ENCODE peak calls at places on chromosomes 7 and 10, in nine cellular contexts. H, V, W, O, P, Y, J, I and G are unnamed samples.

GRCh38 chr10:1557081-1557480 is 180.2 kb downstream of the ADARB2 start:
- DNase-seq in H (no peak), V (no peak), W (no peak), O (no peak), P (no peak), Y (no peak), J (no peak), I (peak), G (no peak)

GRCh38 chr10:62561151-62561550 is 187.0 kb downstream of the ZNF365 start:
- DNase-seq in H (no peak), V (no peak), W (no peak), O (no peak), P (no peak), Y (no peak), J (no peak), I (no peak), G (no peak)

GRCh38 chr10:22351131-22351703 is 5.9 kb downstream of the SPAG6 start:
- DNase-seq in H (no peak), V (no peak), W (no peak), O (no peak), P (no peak), Y (no peak), J (no peak), I (no peak), G (no peak)

GRCh38 chr10:15739437-15739970 is 19.8 kb upstream of the ITGA8 start:
- DNase-seq in H (no peak), V (no peak), W (no peak), O (no peak), P (no peak), Y (no peak), J (no peak), I (no peak), G (no peak)

GRCh38 chr7:47423196-47423595 is 158.7 kb downstream of the TNS3 start:
- DNase-seq in H (no peak), V (no peak), W (no peak), O (no peak), P (no peak), Y (no peak), J (no peak), I (peak), G (no peak)

GRCh38 chr10:120369831-120370230 is 87.2 kb upstream of the PLPP4 start:
- DNase-seq in H (no peak), V (no peak), W (no peak), O (no peak), P (no peak), Y (no peak), J (no peak), I (no peak), G (no peak)

GRCh38 chr7:38909870-38910269 is 879 bp upstream of the VPS41 start:
- DNase-seq in H (no peak), V (no peak), W (no peak), O (no peak), P (no peak), Y (no peak), J (no peak), I (no peak), G (no peak)

GRCh38 chr10:75770634-75771081 is 339.2 kb downstream of the LRMDA start:
- DNase-seq in H (no peak), V (no peak), W (no peak), O (no peak), P (no peak), Y (no peak), J (no peak), I (peak), G (no peak)

GRCh38 chr10:111297351-111297848 is 220.6 kb downstream of the ADRA2A start:
- DNase-seq in H (no peak), V (no peak), W (no peak), O (no peak), P (no peak), Y (no peak), J (no peak), I (no peak), G (no peak)

GRCh38 chr10:69360485-69361302 is 56.0 kb downstream of the TACR2 start:
- DNase-seq in H (peak), V (no peak), W (no peak), O (no peak), P (peak), Y (peak), J (peak), I (peak), G (no peak)

GRCh38 chr10:58969578-58969977 is 206.9 kb upstream of the PHYHIPL start:
- DNase-seq in H (no peak), V (no peak), W (no peak), O (no peak), P (no peak), Y (no peak), J (no peak), I (no peak), G (no peak)

GRCh38 chr7:107130487-107131220 is 38.1 kb upstream of the HBP1 start:
- DNase-seq in H (no peak), V (no peak), W (no peak), O (no peak), P (no peak), Y (no peak), J (no peak), I (no peak), G (no peak)

GRCh38 chr10:34861293-34862004 is 46.4 kb upstream of the PARD3 start:
- DNase-seq in H (no peak), V (no peak), W (no peak), O (no peak), P (no peak), Y (no peak), J (peak), I (peak), G (no peak)

GRCh38 chr7:1040790-1041189 is 3.6 kb upstream of the GPR146 start:
- DNase-seq in H (no peak), V (no peak), W (no peak), O (no peak), P (no peak), Y (peak), J (no peak), I (no peak), G (no peak)

GRCh38 chr10:45294681-45295080 is 20.7 kb downstream of the OR13A1 start:
- DNase-seq in H (no peak), V (no peak), W (no peak), O (no peak), P (no peak), Y (no peak), J (no peak), I (no peak), G (no peak)
- H3K27ac ChIP-seq in H (no peak), V (no peak), W (no peak), O (no peak), P (no peak), Y (no peak), J (no peak), I (no peak), G (no peak)

GRCh38 chr10:6299234-6299633 is 96.5 kb downstream of the PFKFB3 start:
- DNase-seq in H (peak), V (no peak), W (no peak), O (no peak), P (peak), Y (no peak), J (peak), I (no peak), G (no peak)

GRCh38 chr10:6297951-6298381 is 95.2 kb downstream of the PFKFB3 start:
- DNase-seq in H (no peak), V (no peak), W (no peak), O (no peak), P (no peak), Y (no peak), J (peak), I (no peak), G (no peak)

GRCh38 chr10:6296456-6297214 is 93.9 kb downstream of the PFKFB3 start:
- DNase-seq in H (no peak), V (no peak), W (no peak), O (no peak), P (no peak), Y (no peak), J (no peak), I (no peak), G (no peak)

GRCh38 chr10:6298428-6298827 is 95.7 kb downstream of the PFKFB3 start:
- DNase-seq in H (no peak), V (no peak), W (no peak), O (no peak), P (no peak), Y (no peak), J (no peak), I (no peak), G (no peak)

GRCh38 chr10:6297522-6297921 is 94.8 kb downstream of the PFKFB3 start:
- DNase-seq in H (no peak), V (no peak), W (no peak), O (no peak), P (no peak), Y (no peak), J (no peak), I (no peak), G (no peak)
- H3K27ac ChIP-seq in H (no peak), V (no peak), W (no peak), O (no peak), P (no peak), Y (no peak), J (peak), I (no peak), G (no peak)

GRCh38 chr7:130009848-130010688 is 41.1 kb downstream of the ZC3HC1 start:
- DNase-seq in H (peak), V (peak), W (no peak), O (no peak), P (peak), Y (peak), J (peak), I (peak), G (no peak)
- H3K27ac ChIP-seq in H (peak), V (peak), W (no peak), O (no peak), P (peak), Y (peak), J (peak), I (peak), G (no peak)

DNA sequence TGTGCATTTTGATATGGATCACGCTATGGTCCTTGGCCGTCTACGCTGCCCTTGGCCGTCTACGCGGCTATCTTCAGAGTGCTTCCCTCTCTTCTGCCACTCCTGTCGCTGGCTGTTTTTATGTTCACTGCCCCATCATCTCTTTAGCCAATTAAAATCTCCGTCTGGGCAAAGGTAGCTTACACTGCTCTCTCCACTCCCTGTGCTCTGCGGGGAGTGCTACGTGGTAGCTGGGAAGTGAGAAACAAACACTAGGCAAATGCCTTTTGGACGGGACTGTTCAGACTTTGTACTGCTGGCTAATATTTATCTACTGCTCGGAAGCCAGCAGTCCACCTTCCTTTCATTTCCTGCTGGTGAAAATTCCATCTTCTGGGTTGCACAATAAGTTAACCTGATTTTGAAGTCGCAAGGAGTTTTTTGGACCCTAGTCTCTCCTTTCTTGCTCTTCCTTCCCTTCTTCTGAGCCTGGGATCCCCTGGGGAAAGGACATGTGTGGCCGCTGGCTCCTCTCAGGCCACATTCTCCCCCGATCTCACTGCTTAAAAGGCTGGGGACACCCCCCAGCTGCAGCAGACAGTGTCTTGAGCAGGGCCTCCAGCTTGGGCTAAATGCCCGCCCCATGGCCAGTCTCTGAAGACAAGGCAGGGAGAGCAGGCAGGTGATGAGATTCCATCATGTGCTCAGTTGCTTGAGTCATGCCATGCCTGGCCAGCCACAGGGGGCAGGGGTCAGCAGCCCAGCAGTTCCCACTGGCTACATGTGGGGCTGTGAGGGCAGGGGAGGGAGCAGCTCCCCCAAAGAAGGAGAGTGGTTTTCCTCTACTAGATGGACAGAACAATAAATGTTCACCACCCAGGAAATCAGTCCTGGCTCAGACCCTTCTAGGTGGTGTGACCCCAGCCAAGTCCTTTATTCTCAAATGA is 25.5 kb upstream of the RBM33 start:
- DNase-seq in H (no peak), V (no peak), W (no peak), O (no peak), P (no peak), Y (peak), J (peak), I (no peak), G (no peak)
- H3K27ac ChIP-seq in H (no peak), V (no peak), W (no peak), O (no peak), P (no peak), Y (peak), J (peak), I (no peak), G (no peak)

GRCh38 chr10:6492896-6493295 is 87.2 kb downstream of the PRKCQ start:
- DNase-seq in H (no peak), V (no peak), W (no peak), O (no peak), P (no peak), Y (no peak), J (no peak), I (no peak), G (no peak)

GRCh38 chr10:6494934-6495592 is 85.0 kb downstream of the PRKCQ start:
- DNase-seq in H (no peak), V (no peak), W (peak), O (no peak), P (no peak), Y (no peak), J (no peak), I (no peak), G (no peak)

GRCh38 chr10:6491841-6492609 is 88.1 kb downstream of the PRKCQ start:
- DNase-seq in H (peak), V (no peak), W (peak), O (no peak), P (peak), Y (no peak), J (no peak), I (no peak), G (no peak)

GRCh38 chr10:6494452-6494839 is 85.6 kb downstream of the PRKCQ start:
- DNase-seq in H (no peak), V (no peak), W (no peak), O (no peak), P (no peak), Y (no peak), J (no peak), I (no peak), G (no peak)

DNA sequence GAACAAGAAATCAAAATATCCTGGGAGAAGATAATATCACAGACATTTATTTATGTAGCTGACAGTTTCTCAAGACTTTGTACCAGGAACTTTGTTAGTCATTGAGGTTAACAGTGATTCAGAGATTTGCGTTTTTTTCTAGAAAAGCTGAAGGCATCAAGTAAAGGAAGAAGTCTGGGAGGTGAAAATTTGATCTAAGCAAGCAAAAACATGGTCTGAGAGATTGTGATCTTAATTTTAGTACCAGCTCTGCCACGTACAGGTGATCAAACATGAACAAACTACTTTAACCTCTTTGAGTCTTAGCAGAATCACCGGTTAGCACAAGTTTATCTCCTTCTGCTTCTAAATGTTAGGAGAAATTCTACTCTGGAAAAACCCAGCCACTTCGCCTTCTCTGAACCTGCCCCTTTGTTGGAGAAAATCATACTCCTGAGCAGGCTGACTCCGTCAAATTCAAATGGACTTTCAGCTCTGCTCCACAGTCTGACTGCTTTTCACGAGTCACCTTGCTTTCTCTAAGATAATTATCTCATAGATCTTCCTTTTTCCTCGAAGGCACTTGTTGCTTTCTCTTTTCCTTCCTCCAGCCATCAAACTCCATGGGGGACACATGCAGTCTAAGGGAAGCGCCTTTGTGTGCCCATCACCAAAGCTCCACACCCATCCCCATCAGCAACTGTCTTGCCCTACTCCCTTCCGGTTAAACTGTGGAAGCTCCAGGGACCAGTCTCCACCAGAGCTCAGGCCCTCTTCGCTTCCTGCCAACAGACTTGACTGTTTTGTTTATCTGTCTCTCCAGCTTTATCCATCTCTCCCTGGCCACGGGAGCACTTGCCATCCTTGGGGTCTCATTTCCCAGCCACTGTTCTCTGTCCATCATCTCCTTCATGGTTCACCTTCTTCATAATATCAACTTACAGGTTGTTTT is 86.3 kb downstream of the PRKCQ start:
- DNase-seq in H (peak), V (no peak), W (peak), O (no peak), P (peak), Y (no peak), J (no peak), I (no peak), G (no peak)
- H3K27ac ChIP-seq in H (peak), V (no peak), W (peak), O (no peak), P (no peak), Y (no peak), J (no peak), I (no peak), G (no peak)

DNA sequence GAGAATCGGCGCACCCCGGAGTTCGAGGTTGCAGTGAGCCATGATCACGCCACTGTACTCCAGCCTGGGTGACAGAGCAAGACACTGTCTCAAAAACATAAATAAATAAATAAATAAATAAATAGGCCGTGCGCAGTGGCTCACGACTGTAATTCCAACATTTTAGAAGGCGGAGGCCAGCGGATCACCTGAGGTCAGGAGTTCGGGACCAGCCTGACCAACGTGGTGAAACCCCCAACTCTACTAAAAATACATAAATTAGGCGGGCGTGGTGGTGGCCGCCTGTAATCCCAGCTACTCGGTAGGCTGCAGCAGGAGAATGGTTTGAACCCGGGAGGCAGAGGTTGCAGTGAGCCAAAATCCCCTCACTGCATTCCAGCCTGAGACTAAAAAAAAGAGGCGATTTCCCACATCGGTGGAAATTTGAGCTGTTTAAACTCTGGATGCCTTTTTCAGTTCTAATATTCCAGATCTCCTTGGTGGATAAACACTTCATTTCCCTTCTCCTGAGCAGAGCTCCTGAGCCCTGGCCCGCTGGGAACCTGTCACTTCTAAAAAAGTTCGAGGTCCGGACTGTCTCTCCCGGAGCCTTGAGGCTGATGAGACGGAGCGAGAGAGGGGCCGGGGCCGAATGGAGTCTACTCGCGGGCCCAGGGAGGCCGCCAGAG is 2.0 kb upstream of the NFKB2 start:
- DNase-seq in H (no peak), V (no peak), W (no peak), O (no peak), P (no peak), Y (no peak), J (no peak), I (no peak), G (no peak)
- H3K27ac ChIP-seq in H (peak), V (peak), W (peak), O (peak), P (peak), Y (peak), J (peak), I (peak), G (no peak)

DNA sequence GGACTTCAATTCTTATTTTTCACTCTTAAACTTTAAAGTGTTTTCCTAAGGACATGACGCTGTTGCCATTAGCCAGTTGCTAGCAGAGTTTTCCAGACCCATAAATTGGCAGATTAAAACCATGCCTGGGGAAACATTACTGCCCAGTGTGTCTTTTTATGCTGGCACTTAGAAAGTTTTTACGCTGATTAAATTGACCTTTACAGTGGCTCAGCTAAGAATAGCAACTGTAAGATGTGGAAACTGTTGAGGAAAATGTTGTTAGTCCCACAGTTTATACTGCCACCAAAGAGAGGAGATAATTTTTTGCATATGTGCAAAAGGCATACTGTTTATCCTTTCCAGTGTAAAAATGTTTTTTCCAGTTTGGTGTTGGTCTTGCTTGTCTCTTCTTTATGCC is 45.5 kb downstream of the CYP17A1 start:
- DNase-seq in H (no peak), V (no peak), W (no peak), O (no peak), P (no peak), Y (no peak), J (no peak), I (no peak), G (no peak)
- H3K27ac ChIP-seq in H (no peak), V (no peak), W (no peak), O (no peak), P (no peak), Y (no peak), J (no peak), I (peak), G (no peak)

GRCh38 chr10:102497545-102497944 is 5.0 kb downstream of the ACTR1A start:
- DNase-seq in H (no peak), V (no peak), W (no peak), O (no peak), P (no peak), Y (no peak), J (no peak), I (no peak), G (no peak)

GRCh38 chr10:102493771-102494170 is 8.7 kb downstream of the ACTR1A start:
- DNase-seq in H (no peak), V (no peak), W (no peak), O (no peak), P (peak), Y (no peak), J (no peak), I (no peak), G (no peak)

GRCh38 chr10:102492983-102493382 is 9.5 kb downstream of the ACTR1A start:
- DNase-seq in H (peak), V (no peak), W (no peak), O (no peak), P (peak), Y (no peak), J (no peak), I (peak), G (no peak)

GRCh38 chr10:102491136-102491535 is 11.4 kb downstream of the ACTR1A start:
- DNase-seq in H (no peak), V (no peak), W (no peak), O (no peak), P (no peak), Y (no peak), J (no peak), I (no peak), G (no peak)

DNA sequence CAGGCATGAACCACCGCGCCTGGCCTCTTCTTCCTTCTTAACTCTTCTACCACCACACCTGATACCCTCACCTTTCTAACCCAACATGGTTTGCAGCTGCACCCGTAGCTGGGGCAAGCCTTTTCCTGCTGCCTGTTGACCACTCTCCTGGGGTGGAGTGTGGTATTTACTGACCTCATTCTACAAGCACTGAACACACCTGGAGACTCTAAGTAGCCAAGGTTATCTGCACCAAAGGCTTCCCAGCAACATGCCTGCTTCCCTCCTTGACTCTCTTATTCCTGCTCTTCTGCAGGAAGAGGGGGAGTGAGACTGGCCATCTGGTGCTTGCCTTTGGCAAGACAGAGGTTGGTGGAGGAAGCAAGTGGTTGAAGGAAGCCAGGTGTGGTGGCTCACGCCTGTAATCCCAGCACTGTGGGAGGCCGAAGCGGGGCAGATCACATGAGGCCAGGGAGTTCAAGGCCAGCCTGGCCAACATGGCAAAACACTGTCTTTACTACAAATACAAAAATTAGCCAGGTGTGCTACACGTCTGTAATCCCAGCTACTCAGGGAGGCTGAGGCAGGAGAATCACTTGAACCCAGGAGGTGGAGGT is 10.1 kb downstream of the ACTR1A start:
- DNase-seq in H (no peak), V (no peak), W (no peak), O (no peak), P (no peak), Y (no peak), J (no peak), I (no peak), G (no peak)
- H3K27ac ChIP-seq in H (no peak), V (no peak), W (no peak), O (no peak), P (peak), Y (no peak), J (peak), I (peak), G (no peak)